ENCODE peak calls at places on chromosomes 5 and 9, in nine cellular contexts. N is activated CD4-positive, alpha-beta T cell treated with anti-CD3 and anti-CD28 coated beads for 36 hours; T is activated naive CD8-positive, alpha-beta T cell treated with anti-CD3 and anti-CD28 coated beads, Interleukin-2, amount 10 ng/mL, durations not matched to agents 7 days and 5 days; G is left lobe of liver; K is mucosa of descending colon; M is activated T-cell treated with anti-CD3 and anti-CD28 coated beads, Interleukin-2, amount 50 U/mL, for 72 hours; P is GM23338; D is upper lobe of right lung; Y is aorta. V is an unnamed sample.
A peak's percentile ranks its signal among the peaks of the same experiment; 100 is the strongest.

GRCh38 chr9:128115187-128116103 is 12.1 kb downstream of the PTGES2 start:
- ATAC-seq in K (peak; percentile 85), M (peak; percentile 21), P (no peak), D (peak; percentile 36), T (no peak), Y (no peak), G (peak; percentile 72), N (peak; percentile 30), V (no peak)

GRCh38 chr5:149799119-149799623 is 69.1 kb downstream of the PPARGC1B start:
- ATAC-seq in P (no peak), N (no peak), K (peak; percentile 42), Y (no peak), M (no peak), T (no peak), G (peak; percentile 72), D (no peak), V (peak; percentile 57)

GRCh38 chr9:33140406-33141360 is 26.5 kb downstream of the B4GALT1 start:
- ATAC-seq in Y (peak; percentile 27), M (peak; percentile 74), D (no peak), K (no peak), T (no peak), N (peak; percentile 55), G (no peak), P (no peak), V (peak; percentile 35)

GRCh38 chr5:176943816-176944215 is 44.7 kb upstream of the HK3 start:
- ATAC-seq in M (no peak), K (no peak), P (peak; percentile 95), D (no peak), N (no peak), Y (no peak), G (no peak), T (no peak), V (no peak)

GRCh38 chr5:111635151-111635945 is 121.6 kb downstream of the NREP start:
- ATAC-seq in P (no peak), D (peak; percentile 27), T (no peak), Y (no peak), N (no peak), K (no peak), M (no peak), G (peak; percentile 89), V (peak; percentile 35)

GRCh38 chr9:130138791-130139190 is 33.4 kb upstream of the NCS1 start:
- ATAC-seq in Y (peak; percentile 80), P (peak; percentile 14), K (peak; percentile 32), M (peak; percentile 33), N (peak; percentile 59), T (peak; percentile 47), G (no peak), D (peak; percentile 50), V (peak; percentile 91)

GRCh38 chr9:109934499-109935214 is 154.7 kb downstream of the PALM2AKAP2 start:
- ATAC-seq in N (peak; percentile 74), Y (no peak), M (peak; percentile 92), P (no peak), D (no peak), G (no peak), T (no peak), K (no peak), V (no peak)

GRCh38 chr5:61999371-61999770 is 306.6 kb upstream of the KIF2A start:
- ATAC-seq in N (no peak), P (no peak), G (no peak), D (no peak), M (no peak), K (no peak), T (no peak), Y (no peak), V (no peak)

GRCh38 chr5:90022002-90022710 is 387.4 kb downstream of the CETN3 start:
- ATAC-seq in Y (no peak), K (peak; percentile 72), N (no peak), T (no peak), D (peak; percentile 47), M (no peak), G (no peak), P (no peak), V (no peak)

GRCh38 chr5:119913425-119913824 is 284.1 kb downstream of the FAM170A start:
- ATAC-seq in M (no peak), K (no peak), D (no peak), Y (no peak), N (no peak), T (no peak), P (peak; percentile 74), G (no peak), V (no peak)

GRCh38 chr9:131627326-131627845 is 82.1 kb downstream of the PRRT1B start:
- ATAC-seq in G (no peak), N (peak; percentile 6), P (no peak), D (no peak), T (no peak), M (peak; percentile 4), K (no peak), Y (no peak), V (no peak)

GRCh38 chr9:134432471-134432870 is 106.2 kb downstream of the RXRA start:
- ATAC-seq in Y (no peak), M (no peak), G (no peak), D (peak; percentile 10), P (no peak), T (no peak), K (no peak), N (no peak), V (no peak)

GRCh38 chr5:6350277-6351090 is 27.9 kb downstream of the MED10 start:
- ATAC-seq in D (no peak), Y (no peak), M (no peak), G (no peak), N (no peak), P (peak; percentile 52), K (no peak), T (no peak), V (no peak)

GRCh38 chr5:72255670-72256069 is 64.4 kb downstream of the MRPS27 start:
- ATAC-seq in N (no peak), K (peak; percentile 44), P (no peak), D (no peak), T (no peak), M (no peak), G (no peak), Y (no peak), V (no peak)

GRCh38 chr9:109919736-109920408 is 139.9 kb downstream of the PALM2AKAP2 start:
- ATAC-seq in M (no peak), G (no peak), N (no peak), Y (no peak), P (no peak), K (no peak), T (no peak), D (no peak), V (no peak)

GRCh38 chr5:42591026-42591425 is 165.6 kb upstream of the CCDC152 start:
- ATAC-seq in M (no peak), P (no peak), N (no peak), K (peak; percentile 57), Y (peak; percentile 12), D (peak; percentile 63), T (no peak), G (peak; percentile 32), V (no peak)

GRCh38 chr5:171968512-171968911 is 37.9 kb downstream of the FBXW11 start:
- ATAC-seq in K (no peak), G (no peak), T (no peak), M (no peak), D (peak; percentile 43), P (no peak), N (no peak), Y (no peak), V (no peak)

GRCh38 chr9:94922098-94922607 is 195.7 kb downstream of the AOPEP start:
- ATAC-seq in Y (peak; percentile 53), K (peak; percentile 7), T (no peak), P (peak; percentile 22), N (no peak), G (peak; percentile 54), M (no peak), D (peak; percentile 73), V (peak; percentile 40)

GRCh38 chr5:38745836-38746732 is 99.7 kb upstream of the OSMR start:
- ATAC-seq in K (no peak), P (no peak), D (no peak), T (no peak), M (no peak), Y (no peak), G (no peak), N (no peak), V (no peak)

GRCh38 chr5:164252-164651 is 27.0 kb upstream of the LRRC14B start:
- ATAC-seq in G (no peak), K (no peak), P (no peak), N (no peak), Y (no peak), D (no peak), T (no peak), M (no peak), V (no peak)

GRCh38 chr5:75046366-75047142 is 5.8 kb downstream of the GCNT4 start:
- ATAC-seq in M (no peak), G (no peak), N (no peak), Y (no peak), P (no peak), K (no peak), D (no peak), T (no peak), V (no peak)

GRCh38 chr5:81007637-81008027 is 47.5 kb downstream of the RASGRF2 start:
- ATAC-seq in G (no peak), Y (no peak), N (peak; percentile 71), P (no peak), M (peak; percentile 56), D (no peak), K (no peak), T (peak; percentile 20), V (no peak)

GRCh38 chr5:125550237-125550636 is 803.8 kb upstream of the ZNF608 start:
- ATAC-seq in K (peak; percentile 23), M (no peak), D (no peak), G (no peak), N (no peak), P (peak; percentile 29), T (no peak), Y (no peak), V (no peak)

GRCh38 chr9:89663264-89663970 is 58.6 kb downstream of the GADD45G start:
- ATAC-seq in K (no peak), T (no peak), D (no peak), G (no peak), N (no peak), Y (no peak), P (no peak), M (no peak), V (no peak)

GRCh38 chr9:72443855-72444254 is 77.6 kb upstream of the TMC1 start:
- ATAC-seq in D (peak; percentile 88), K (peak; percentile 63), M (peak; percentile 71), N (peak; percentile 72), Y (peak; percentile 59), P (no peak), T (peak; percentile 66), G (peak; percentile 23), V (no peak)

GRCh38 chr9:122029898-122030297 is 63.2 kb downstream of the TTLL11 start:
- ATAC-seq in T (no peak), M (no peak), K (no peak), P (no peak), G (no peak), D (peak; percentile 32), N (no peak), Y (no peak), V (no peak)

GRCh38 chr9:107295995-107296394 is 12.9 kb downstream of the RAD23B start:
- ATAC-seq in K (no peak), P (no peak), T (no peak), D (no peak), M (no peak), Y (no peak), N (no peak), G (peak; percentile 81), V (no peak)

GRCh38 chr5:129506092-129506491 is 46.0 kb downstream of the ADAMTS19 start:
- ATAC-seq in D (no peak), N (no peak), T (no peak), Y (no peak), P (no peak), M (no peak), G (no peak), K (peak; percentile 39), V (no peak)

GRCh38 chr5:31833710-31834109 is 194.8 kb downstream of the PDZD2 start:
- ATAC-seq in T (no peak), N (no peak), M (no peak), P (no peak), G (no peak), D (no peak), Y (no peak), K (no peak), V (no peak)

GRCh38 chr5:65769539-65769938 is 47.5 kb downstream of the NLN start:
- ATAC-seq in D (no peak), G (no peak), M (peak; percentile 80), P (no peak), T (no peak), N (peak; percentile 55), K (no peak), Y (no peak), V (no peak)

GRCh38 chr9:128903079-128903461 is 17.7 kb upstream of the PHYHD1 start:
- ATAC-seq in G (peak; percentile 1), M (no peak), Y (peak; percentile 1), T (no peak), K (no peak), P (no peak), D (no peak), N (no peak), V (no peak)